ENCODE peak calls at places on chromosomes 4 and X, in ten cellular contexts. One of them, this sample, is unnamed.

GRCh38 chr4:56910172-56910967 is 2.7 kb downstream of the REST start:
- DNase-seq in body of pancreas: no peak
- DNase-seq in IMR-90: no peak
- DNase-seq in HCT116: no peak
- DNase-seq in GM12892: no peak
- DNase-seq in tibial nerve: no peak
- DNase-seq in sigmoid colon: no peak
- DNase-seq in lower leg skin: peak
- DNase-seq in A549: no peak
- DNase-seq in GM12878: no peak
- DNase-seq in this sample: no peak

GRCh38 chr4:124641715-124642380 is 70.7 kb downstream of the ANKRD50 start:
- DNase-seq in IMR-90: peak
- DNase-seq in body of pancreas: no peak
- DNase-seq in HCT116: peak
- DNase-seq in lower leg skin: no peak
- DNase-seq in GM12878: no peak
- DNase-seq in A549: peak
- DNase-seq in tibial nerve: peak
- DNase-seq in GM12892: no peak
- DNase-seq in sigmoid colon: no peak
- DNase-seq in this sample: peak

GRCh38 chr4:75630174-75630931 is at the start of gene CDKL2:
- DNase-seq in A549: peak
- DNase-seq in sigmoid colon: peak
- DNase-seq in body of pancreas: peak
- DNase-seq in lower leg skin: peak
- DNase-seq in IMR-90: no peak
- DNase-seq in GM12892: peak
- DNase-seq in tibial nerve: peak
- DNase-seq in HCT116: peak
- DNase-seq in GM12878: peak
- DNase-seq in this sample: no peak

GRCh38 chr4:186651624-186652023 is 72.0 kb downstream of the FAT1 start:
- DNase-seq in tibial nerve: peak
- DNase-seq in body of pancreas: peak
- DNase-seq in HCT116: no peak
- DNase-seq in GM12892: no peak
- DNase-seq in lower leg skin: no peak
- DNase-seq in A549: peak
- DNase-seq in sigmoid colon: peak
- DNase-seq in IMR-90: no peak
- DNase-seq in GM12878: no peak
- DNase-seq in this sample: no peak

GRCh38 chr4:108010167-108010566 is 20.5 kb downstream of the HADH start:
- DNase-seq in GM12892: no peak
- DNase-seq in GM12878: no peak
- DNase-seq in sigmoid colon: no peak
- DNase-seq in A549: no peak
- DNase-seq in lower leg skin: no peak
- DNase-seq in IMR-90: peak
- DNase-seq in tibial nerve: no peak
- DNase-seq in body of pancreas: no peak
- DNase-seq in HCT116: no peak
- DNase-seq in this sample: no peak

GRCh38 chrX:130669233-130669632 is 233.8 kb downstream of the ENOX2 start:
- DNase-seq in A549: no peak
- DNase-seq in HCT116: no peak
- DNase-seq in sigmoid colon: no peak
- DNase-seq in GM12892: no peak
- DNase-seq in IMR-90: peak
- DNase-seq in lower leg skin: no peak
- DNase-seq in tibial nerve: no peak
- DNase-seq in body of pancreas: no peak
- DNase-seq in GM12878: no peak
- DNase-seq in this sample: peak

GRCh38 chrX:11908371-11908770 is 150.3 kb downstream of the MSL3 start:
- DNase-seq in GM12892: no peak
- DNase-seq in sigmoid colon: no peak
- DNase-seq in GM12878: peak
- DNase-seq in body of pancreas: no peak
- DNase-seq in IMR-90: no peak
- DNase-seq in lower leg skin: no peak
- DNase-seq in tibial nerve: no peak
- DNase-seq in HCT116: no peak
- DNase-seq in A549: peak
- DNase-seq in this sample: no peak

GRCh38 chr4:148445071-148445902 is 3.1 kb upstream of the NR3C2 start:
- DNase-seq in GM12892: peak
- DNase-seq in sigmoid colon: peak
- DNase-seq in HCT116: no peak
- DNase-seq in A549: no peak
- DNase-seq in GM12878: no peak
- DNase-seq in lower leg skin: peak
- DNase-seq in body of pancreas: peak
- DNase-seq in IMR-90: no peak
- DNase-seq in tibial nerve: peak
- DNase-seq in this sample: peak

GRCh38 chr4:82706349-82707000 is 92.1 kb downstream of the SCD5 start:
- DNase-seq in IMR-90: no peak
- DNase-seq in GM12878: no peak
- DNase-seq in lower leg skin: no peak
- DNase-seq in sigmoid colon: no peak
- DNase-seq in GM12892: no peak
- DNase-seq in tibial nerve: no peak
- DNase-seq in HCT116: no peak
- DNase-seq in A549: no peak
- DNase-seq in body of pancreas: peak
- DNase-seq in this sample: no peak

GRCh38 chr4:121900132-121900983 is 30.1 kb upstream of the BBS7 start:
- DNase-seq in A549: peak
- DNase-seq in body of pancreas: peak
- DNase-seq in lower leg skin: no peak
- DNase-seq in sigmoid colon: no peak
- DNase-seq in GM12892: no peak
- DNase-seq in GM12878: peak
- DNase-seq in IMR-90: peak
- DNase-seq in tibial nerve: peak
- DNase-seq in HCT116: peak
- DNase-seq in this sample: peak

GRCh38 chrX:133938530-133938929 is 46.9 kb downstream of the GPC3 start:
- DNase-seq in A549: no peak
- DNase-seq in HCT116: no peak
- DNase-seq in GM12878: no peak
- DNase-seq in sigmoid colon: no peak
- DNase-seq in IMR-90: no peak
- DNase-seq in lower leg skin: no peak
- DNase-seq in GM12892: no peak
- DNase-seq in tibial nerve: no peak
- DNase-seq in body of pancreas: no peak
- DNase-seq in this sample: no peak

GRCh38 chrX:71365876-71366673 is at the start of gene TAF1:
- DNase-seq in HCT116: peak
- DNase-seq in GM12892: peak
- DNase-seq in lower leg skin: peak
- DNase-seq in tibial nerve: peak
- DNase-seq in GM12878: peak
- DNase-seq in body of pancreas: peak
- DNase-seq in A549: peak
- DNase-seq in sigmoid colon: peak
- DNase-seq in IMR-90: peak
- DNase-seq in this sample: peak
- TF ChIP-seq POLR2A in HCT116: no peak
- TF ChIP-seq POLR2A in GM12892: peak
- TF ChIP-seq POLR2A in lower leg skin: peak
- TF ChIP-seq POLR2A in tibial nerve: no peak
- TF ChIP-seq POLR2A in GM12878: peak
- TF ChIP-seq POLR2A in body of pancreas: peak
- TF ChIP-seq POLR2A in A549: peak
- TF ChIP-seq POLR2A in sigmoid colon: peak
- TF ChIP-seq POLR2A in IMR-90: peak
- TF ChIP-seq POLR2A in this sample: peak

GRCh38 chr4:168831919-168832745 is 177.9 kb downstream of the CBR4 start:
- DNase-seq in sigmoid colon: peak
- DNase-seq in GM12892: peak
- DNase-seq in tibial nerve: peak
- DNase-seq in lower leg skin: peak
- DNase-seq in GM12878: no peak
- DNase-seq in IMR-90: peak
- DNase-seq in body of pancreas: peak
- DNase-seq in HCT116: peak
- DNase-seq in A549: peak
- DNase-seq in this sample: peak
- TF ChIP-seq POLR2A in sigmoid colon: peak
- TF ChIP-seq POLR2A in GM12892: no peak
- TF ChIP-seq POLR2A in tibial nerve: peak
- TF ChIP-seq POLR2A in lower leg skin: no peak
- TF ChIP-seq POLR2A in GM12878: no peak
- TF ChIP-seq POLR2A in IMR-90: peak
- TF ChIP-seq POLR2A in body of pancreas: peak
- TF ChIP-seq POLR2A in HCT116: peak
- TF ChIP-seq POLR2A in A549: peak
- TF ChIP-seq POLR2A in this sample: peak

DNA sequence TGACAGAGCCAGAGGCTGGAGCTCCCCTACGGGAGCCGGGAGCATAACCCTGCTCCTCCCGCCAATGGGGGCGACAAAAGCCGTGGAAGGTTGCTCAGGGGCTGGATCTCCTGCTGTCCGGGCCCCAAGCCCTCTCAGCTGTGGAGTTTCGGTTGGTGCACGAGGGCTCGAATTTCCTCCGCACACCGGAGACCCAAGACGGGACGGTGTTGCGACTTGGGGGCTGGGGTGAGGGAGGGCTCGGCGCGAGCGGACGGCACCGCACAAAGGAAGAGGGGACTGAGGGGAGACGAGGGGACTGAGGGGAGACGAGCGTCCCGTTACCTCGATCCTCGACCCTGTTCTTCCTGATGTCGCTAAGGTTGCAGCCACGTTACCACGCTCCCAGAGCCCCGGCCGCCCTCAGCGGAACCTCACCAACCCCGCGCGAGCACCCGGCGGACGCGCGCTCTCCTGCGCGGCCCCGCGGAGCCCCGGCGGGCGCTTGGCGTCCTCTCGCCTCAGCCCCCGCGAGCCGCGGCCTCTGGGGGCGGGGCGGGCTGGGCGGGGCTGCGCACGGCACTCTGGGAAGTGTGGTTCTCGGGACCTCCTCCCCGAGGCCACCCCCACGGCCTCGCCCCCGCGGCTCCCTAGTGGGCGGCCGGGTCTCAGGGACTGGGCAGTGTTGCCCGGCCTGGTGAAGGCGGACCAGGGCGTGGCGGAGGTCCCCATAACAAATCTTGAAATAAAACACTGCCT is at the start of gene KLHL8:
- DNase-seq in A549: peak
- DNase-seq in lower leg skin: peak
- DNase-seq in GM12878: peak
- DNase-seq in GM12892: peak
- DNase-seq in tibial nerve: peak
- DNase-seq in sigmoid colon: peak
- DNase-seq in body of pancreas: peak
- DNase-seq in IMR-90: peak
- DNase-seq in HCT116: peak
- DNase-seq in this sample: peak
- TF ChIP-seq POLR2A in A549: peak
- TF ChIP-seq POLR2A in lower leg skin: no peak
- TF ChIP-seq POLR2A in GM12878: peak
- TF ChIP-seq POLR2A in GM12892: peak
- TF ChIP-seq POLR2A in tibial nerve: peak
- TF ChIP-seq POLR2A in sigmoid colon: peak
- TF ChIP-seq POLR2A in body of pancreas: peak
- TF ChIP-seq POLR2A in IMR-90: peak
- TF ChIP-seq POLR2A in HCT116: peak
- TF ChIP-seq POLR2A in this sample: peak

GRCh38 chrX:107677501-107677901 is 49.2 kb downstream of the PRPS1 start:
- DNase-seq in sigmoid colon: no peak
- DNase-seq in GM12892: no peak
- DNase-seq in IMR-90: no peak
- DNase-seq in body of pancreas: no peak
- DNase-seq in lower leg skin: peak
- DNase-seq in A549: no peak
- DNase-seq in GM12878: no peak
- DNase-seq in tibial nerve: no peak
- DNase-seq in HCT116: no peak
- DNase-seq in this sample: no peak

GRCh38 chrX:107675365-107675654 is 47.0 kb downstream of the PRPS1 start:
- DNase-seq in body of pancreas: no peak
- DNase-seq in lower leg skin: no peak
- DNase-seq in tibial nerve: no peak
- DNase-seq in IMR-90: no peak
- DNase-seq in GM12878: no peak
- DNase-seq in A549: no peak
- DNase-seq in sigmoid colon: no peak
- DNase-seq in HCT116: no peak
- DNase-seq in GM12892: no peak
- DNase-seq in this sample: no peak

GRCh38 chrX:107675823-107676555 is 47.7 kb downstream of the PRPS1 start:
- DNase-seq in sigmoid colon: peak
- DNase-seq in body of pancreas: no peak
- DNase-seq in tibial nerve: peak
- DNase-seq in A549: no peak
- DNase-seq in GM12878: no peak
- DNase-seq in HCT116: no peak
- DNase-seq in IMR-90: peak
- DNase-seq in lower leg skin: peak
- DNase-seq in GM12892: no peak
- DNase-seq in this sample: no peak

GRCh38 chrX:107677909-107678308 is 49.6 kb downstream of the PRPS1 start:
- DNase-seq in body of pancreas: no peak
- DNase-seq in IMR-90: no peak
- DNase-seq in GM12892: no peak
- DNase-seq in tibial nerve: no peak
- DNase-seq in lower leg skin: peak
- DNase-seq in sigmoid colon: no peak
- DNase-seq in GM12878: no peak
- DNase-seq in HCT116: no peak
- DNase-seq in A549: no peak
- DNase-seq in this sample: no peak

DNA sequence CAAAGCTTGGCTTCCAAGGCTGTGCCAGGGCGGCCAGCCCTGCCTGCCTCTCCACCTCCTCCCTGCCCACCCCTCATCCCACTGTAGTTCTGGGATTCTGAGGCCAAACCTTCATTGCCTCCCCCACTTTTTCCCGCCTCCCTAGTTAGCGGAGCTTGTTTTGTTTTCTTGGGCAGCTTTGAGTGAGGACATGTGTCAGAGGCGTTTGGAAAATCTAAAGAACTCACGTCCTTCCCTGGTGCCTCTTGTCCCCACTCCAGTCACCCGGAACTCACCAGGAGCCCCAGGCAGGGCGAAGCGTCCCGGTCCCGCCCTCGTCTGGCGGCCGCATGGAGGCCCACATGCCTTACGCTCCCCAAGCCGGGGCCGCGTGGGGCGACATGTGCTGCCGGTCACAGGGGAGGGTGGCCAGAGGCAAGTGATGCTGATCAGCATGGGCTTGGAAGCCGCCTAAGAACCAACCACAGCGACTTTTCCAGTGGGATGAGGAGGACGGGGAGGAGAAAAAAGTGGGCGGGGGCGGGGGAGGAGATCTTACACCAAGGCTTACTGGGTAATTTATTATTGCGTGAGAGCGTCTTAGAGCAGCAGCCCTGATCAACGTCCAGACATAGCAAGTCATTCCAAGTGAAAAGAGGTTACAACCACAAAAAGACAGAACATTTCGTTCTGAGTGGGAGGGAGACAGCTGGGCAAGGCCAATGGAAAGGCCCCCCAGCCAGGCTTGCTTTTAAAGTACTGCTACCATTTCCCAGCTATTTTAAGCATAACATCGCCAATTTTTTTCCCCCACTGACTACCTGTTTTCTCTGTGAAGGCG is 48.5 kb downstream of the PRPS1 start:
- DNase-seq in GM12878: no peak
- DNase-seq in tibial nerve: peak
- DNase-seq in sigmoid colon: peak
- DNase-seq in body of pancreas: peak
- DNase-seq in A549: peak
- DNase-seq in lower leg skin: peak
- DNase-seq in IMR-90: peak
- DNase-seq in GM12892: no peak
- DNase-seq in HCT116: peak
- DNase-seq in this sample: peak
- TF ChIP-seq POLR2A in GM12878: peak
- TF ChIP-seq POLR2A in tibial nerve: no peak
- TF ChIP-seq POLR2A in sigmoid colon: peak
- TF ChIP-seq POLR2A in body of pancreas: peak
- TF ChIP-seq POLR2A in A549: peak
- TF ChIP-seq POLR2A in lower leg skin: no peak
- TF ChIP-seq POLR2A in IMR-90: peak
- TF ChIP-seq POLR2A in GM12892: no peak
- TF ChIP-seq POLR2A in HCT116: peak
- TF ChIP-seq POLR2A in this sample: no peak

This sample was measured in H54.